ENCODE peak calls at places on chromosomes 3 and 15, in seven cellular contexts. C is coronary artery, E is dorsolateral prefrontal cortex, J is fibroblast of mammary gland, H is MM.1S, X is hepatocyte, W is PC-3. M is an unnamed sample.

GRCh38 chr3:138458774-138459499 is 24.5 kb downstream of the ESYT3 start:
- DNase-seq in X (no peak), H (no peak), E (no peak), W (no peak), J (no peak), C (no peak), M (no peak)

GRCh38 chr3:56926513-56927282 is 124.9 kb upstream of the ARHGEF3 start:
- DNase-seq in J (peak; percentile 51), C (no peak), W (peak; percentile 51), E (no peak), H (no peak), X (peak; percentile 37), M (no peak)

GRCh38 chr3:71215351-71215750 is 368.2 kb downstream of the FOXP1 start:
- DNase-seq in H (no peak), J (no peak), X (no peak), E (no peak), W (no peak), C (no peak), M (no peak)

GRCh38 chr15:71780349-71780976 is 29.9 kb upstream of the NR2E3 start:
- DNase-seq in J (peak; percentile 69), H (peak; percentile 60), X (peak; percentile 71), C (peak; percentile 63), E (peak; percentile 23), W (peak; percentile 74), M (peak; percentile 25)

GRCh38 chr15:73686781-73687256 is 2.6 kb downstream of the CD276 start:
- DNase-seq in W (peak; percentile 49), E (no peak), H (no peak), C (no peak), J (peak; percentile 99), X (peak; percentile 65), M (no peak)

GRCh38 chr3:140822381-140823047 is 119.1 kb upstream of the SLC25A36 start:
- DNase-seq in X (peak; percentile 44), E (no peak), C (no peak), W (no peak), H (no peak), J (no peak), M (no peak)

GRCh38 chr3:130956281-130956680 is 62.4 kb downstream of the ATP2C1 start:
- DNase-seq in W (peak; percentile 22), H (no peak), E (no peak), X (no peak), C (no peak), J (no peak), M (no peak)

GRCh38 chr3:29410200-29410599 is 129.3 kb downstream of the RBMS3 start:
- DNase-seq in J (no peak), H (peak; percentile 72), C (no peak), X (no peak), E (no peak), W (no peak), M (no peak)

GRCh38 chr15:73318463-73319351 is 50.1 kb downstream of the HCN4 start:
- DNase-seq in W (no peak), X (no peak), C (no peak), J (peak; percentile 4), H (no peak), E (peak; percentile 51), M (no peak)

GRCh38 chr3:171407746-171408145 is 52.5 kb downstream of the TNIK start:
- DNase-seq in C (no peak), W (peak; percentile 87), H (no peak), J (peak; percentile 82), X (no peak), E (no peak), M (no peak)

GRCh38 chr15:48653913-48654630 is 8.6 kb upstream of the FBN1 start:
- DNase-seq in X (no peak), C (no peak), H (no peak), E (no peak), J (no peak), W (no peak), M (no peak)

GRCh38 chr15:58513681-58514336 is 82.0 kb downstream of the LIPC start:
- DNase-seq in E (no peak), J (no peak), X (no peak), C (no peak), H (no peak), W (no peak), M (no peak)

GRCh38 chr3:8979262-8979661 is 16.0 kb upstream of the RAD18 start:
- DNase-seq in X (no peak), H (no peak), W (no peak), J (peak; percentile 26), E (no peak), C (no peak), M (no peak)

GRCh38 chr15:67808821-67809220 is 16.5 kb upstream of the SKOR1 start:
- DNase-seq in W (no peak), J (no peak), H (no peak), E (no peak), X (no peak), C (peak; percentile 54), M (no peak)

GRCh38 chr3:71681224-71681668 is 44.0 kb downstream of the EIF4E3 start:
- DNase-seq in C (no peak), J (peak; percentile 86), E (peak; percentile 30), W (peak; percentile 80), X (peak; percentile 74), H (no peak), M (no peak)

GRCh38 chr15:78353093-78353492 is 12.9 kb downstream of the CRABP1 start:
- DNase-seq in J (peak; percentile 48), C (no peak), H (peak; percentile 10), E (no peak), X (no peak), W (peak; percentile 11), M (no peak)

GRCh38 chr3:176566757-176567156 is 630.5 kb downstream of the TBL1XR1 start:
- DNase-seq in C (no peak), H (no peak), J (no peak), X (no peak), E (no peak), W (no peak), M (no peak)

GRCh38 chr3:188568750-188569149 is 414.8 kb downstream of the LPP start:
- DNase-seq in C (no peak), J (no peak), X (no peak), H (no peak), W (no peak), E (no peak), M (no peak)

GRCh38 chr3:175384569-175384968 is 525.4 kb downstream of the NAALADL2 start:
- DNase-seq in J (no peak), E (no peak), W (no peak), C (no peak), H (no peak), X (no peak), M (no peak)

GRCh38 chr3:188584958-188585689 is 431.2 kb downstream of the LPP start:
- DNase-seq in C (no peak), W (peak; percentile 53), X (no peak), J (peak; percentile 28), E (no peak), H (no peak), M (no peak)

GRCh38 chr15:68679961-68680371 is 101.2 kb downstream of the CORO2B start:
- DNase-seq in X (no peak), E (no peak), C (peak; percentile 49), H (no peak), W (no peak), J (no peak), M (no peak)

GRCh38 chr15:63969652-63970421 is 76.4 kb downstream of the DAPK2 start:
- DNase-seq in E (no peak), H (no peak), W (no peak), C (peak; percentile 41), J (no peak), X (peak; percentile 73), M (no peak)

GRCh38 chr3:67296039-67296892 is 298.2 kb downstream of the KBTBD8 start:
- DNase-seq in E (no peak), W (no peak), H (no peak), X (peak; percentile 21), J (no peak), C (no peak), M (no peak)

GRCh38 chr3:72891053-72891855 is 3.4 kb downstream of the GXYLT2 start:
- DNase-seq in E (no peak), W (peak; percentile 71), J (peak; percentile 99), H (no peak), X (peak; percentile 73), C (no peak), M (no peak)

GRCh38 chr3:156678216-156678615 is 3.8 kb downstream of the TIPARP start:
- DNase-seq in H (no peak), J (no peak), C (no peak), E (no peak), W (no peak), X (no peak), M (peak; percentile 32)
- H3K4me3 ChIP-seq in H (no peak overlapping the region), J (no peak overlapping the region), C (peak overlapping the region; percentile 85), E (peak overlapping the region; percentile 93), W (peak overlapping the region; percentile 96), X (no peak overlapping the region), M (no peak overlapping the region)

GRCh38 chr3:187568171-187568570 is 102.0 kb downstream of the SST start:
- DNase-seq in X (no peak), E (no peak), J (no peak), C (no peak), H (no peak), W (no peak), M (no peak)
- H3K4me3 ChIP-seq in X (no peak overlapping the region), E (no peak overlapping the region), J (no peak overlapping the region), C (no peak overlapping the region), H (no peak overlapping the region), W (no peak overlapping the region), M (no peak overlapping the region)

DNA sequence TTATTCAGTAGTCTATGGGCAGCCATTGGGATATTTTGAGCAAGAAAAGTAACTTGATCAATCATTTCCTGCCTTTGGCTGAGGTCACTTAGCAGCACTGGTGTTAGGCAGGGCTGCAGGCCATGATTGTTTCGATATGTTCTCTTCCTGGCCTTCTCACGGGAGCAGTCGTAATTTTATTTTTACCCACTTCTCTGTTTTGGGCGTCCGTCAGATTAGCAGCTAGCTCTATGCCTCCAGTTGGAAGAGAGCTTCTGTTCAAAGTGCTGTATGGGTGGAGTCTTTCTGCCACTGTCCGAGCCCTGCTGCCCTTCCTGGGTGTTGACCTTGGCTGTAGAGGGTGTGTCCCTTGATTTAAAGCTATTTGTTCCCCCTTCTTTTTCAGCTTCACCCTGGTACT is 123.4 kb upstream of the ROPN1 start:
- DNase-seq in J (no peak), X (no peak), W (no peak), E (no peak), C (no peak), H (no peak), M (no peak)
- H3K4me3 ChIP-seq in J (no peak overlapping the region), X (no peak overlapping the region), W (no peak overlapping the region), E (no peak overlapping the region), C (peak overlapping the region; percentile 20), H (no peak overlapping the region), M (no peak overlapping the region)

GRCh38 chr3:43316783-43317460 is 30.6 kb downstream of the SNRK start:
- DNase-seq in W (peak; percentile 18), C (no peak), H (no peak), X (no peak), J (no peak), E (no peak), M (no peak)
- H3K4me3 ChIP-seq in W (no peak overlapping the region), C (no peak overlapping the region), H (no peak overlapping the region), X (no peak overlapping the region), J (no peak overlapping the region), E (no peak overlapping the region), M (no peak overlapping the region)